ENCODE peak calls at places on chromosomes 7 and 10, in four cellular contexts. F is GM12865, R is uterus, U is psoas muscle. D is an unnamed sample.

GRCh38 chr7:12436896-12437535 is 33.4 kb upstream of the VWDE start:
- DNase-seq in R (no peak), F (peak), U (no peak), D (no peak)

GRCh38 chr7:21169667-21170605 is 257.9 kb upstream of the SP4 start:
- DNase-seq in R (no peak), F (no peak), U (no peak), D (no peak)

GRCh38 chr7:52647046-52647445 is 388.4 kb upstream of the POM121L12 start:
- DNase-seq in F (no peak), U (no peak), R (no peak), D (no peak)

GRCh38 chr7:156950381-156950858 is 908 bp downstream of the NOM1 start:
- DNase-seq in R (no peak), U (no peak), F (no peak), D (no peak)

GRCh38 chr7:1691601-1692499 is 21.8 kb downstream of the ELFN1 start:
- DNase-seq in U (no peak), R (peak), F (no peak), D (peak)

GRCh38 chr10:33333260-33334169 is 952 bp downstream of the NRP1 start:
- DNase-seq in U (no peak), R (no peak), F (peak), D (no peak)

GRCh38 chr7:92448185-92448747 is 984 bp downstream of the GATAD1 start:
- DNase-seq in F (peak), U (peak), R (peak), D (no peak)

GRCh38 chr7:45920543-45921380 is at the start of gene IGFBP3:
- DNase-seq in F (peak), R (peak), U (peak), D (peak)

GRCh38 chr10:101566333-101567164 is 21.5 kb downstream of the POLL start:
- DNase-seq in U (peak), F (peak), R (no peak), D (no peak)

GRCh38 chr7:132518102-132518838 is 58.0 kb downstream of the PLXNA4 start:
- DNase-seq in U (no peak), F (peak), R (no peak), D (no peak)

GRCh38 chr10:61346946-61347345 is 106.2 kb downstream of the TMEM26 start:
- DNase-seq in U (no peak), F (no peak), R (no peak), D (no peak)

GRCh38 chr7:131608112-131608498 is 51.7 kb upstream of the PODXL start:
- DNase-seq in R (no peak), U (no peak), F (no peak), D (no peak)

GRCh38 chr10:15521507-15521906 is 150.4 kb upstream of the FAM171A1 start:
- DNase-seq in R (no peak), F (no peak), U (no peak), D (no peak)

GRCh38 chr10:17961551-17962422 is 10.1 kb downstream of the SLC39A12 start:
- DNase-seq in F (no peak), U (no peak), R (no peak), D (peak)

GRCh38 chr10:80522756-80523363 is 14.8 kb upstream of the SH2D4B start:
- DNase-seq in U (no peak), F (peak), R (no peak), D (no peak)

GRCh38 chr10:974785-975074 is 13.5 kb upstream of the GTPBP4 start:
- DNase-seq in R (no peak), F (no peak), U (no peak), D (no peak)

GRCh38 chr10:69866688-69867461 is 65.2 kb downstream of the COL13A1 start:
- DNase-seq in R (peak), U (no peak), F (no peak), D (no peak)

GRCh38 chr7:129168219-129168991 is 20.0 kb upstream of the SMO start:
- DNase-seq in R (no peak), U (no peak), F (no peak), D (no peak)

GRCh38 chr10:49187950-49188761 is at the start of gene TMEM273:
- DNase-seq in R (peak), F (peak), U (peak), D (peak)

GRCh38 chr10:101397140-101397539 is 43.2 kb downstream of the BTRC start:
- DNase-seq in F (peak), R (peak), U (no peak), D (peak)

GRCh38 chr7:151008511-151009323 is 15.6 kb downstream of the ATG9B start:
- DNase-seq in U (peak), R (peak), F (peak), D (no peak)

GRCh38 chr7:126026421-126027088 is 1096.9 kb upstream of the POT1 start:
- DNase-seq in R (no peak), F (no peak), U (no peak), D (peak)

GRCh38 chr7:151372612-151373265 is 31.1 kb downstream of the NUB1 start:
- DNase-seq in R (no peak), U (no peak), F (no peak), D (no peak)

GRCh38 chr7:1400351-1400750 is 58.9 kb downstream of the MICALL2 start:
- DNase-seq in R (no peak), U (no peak), F (no peak), D (no peak)

GRCh38 chr10:22821501-22821900 is 106.4 kb upstream of the ARMC3 start:
- DNase-seq in U (no peak), F (no peak), R (no peak), D (peak)

GRCh38 chr7:102287465-102288146 is 938 bp downstream of the SH2B2 start:
- DNase-seq in U (no peak), F (peak), R (peak), D (no peak)

GRCh38 chr7:7272294-7272693 is 90.0 kb downstream of the C1GALT1 start:
- DNase-seq in U (no peak), F (no peak), R (no peak), D (no peak)

GRCh38 chr7:47538846-47539311 is 43.0 kb downstream of the TNS3 start:
- DNase-seq in R (no peak), F (no peak), U (no peak), D (no peak)

GRCh38 chr10:120735773-120736371 is 115.3 kb upstream of the WDR11 start:
- DNase-seq in R (no peak), F (peak), U (no peak), D (peak)

GRCh38 chr7:151415375-151416112 is 5.7 kb upstream of the WDR86 start:
- DNase-seq in U (no peak), R (no peak), F (no peak), D (no peak)

GRCh38 chr10:88707429-88708110 is 1.5 kb downstream of the LIPK start:
- DNase-seq in F (no peak), U (no peak), R (no peak), D (peak)

GRCh38 chr10:88702848-88703597 is 3.0 kb upstream of the LIPK start:
- DNase-seq in F (no peak), U (no peak), R (no peak), D (no peak)

GRCh38 chr10:88705951-88706350 is at the start of gene LIPK:
- DNase-seq in F (no peak), R (no peak), U (no peak), D (no peak)
- TF ChIP-seq CTCF in F (no peak), R (no peak), U (no peak), D (no peak)

GRCh38 chr10:5073659-5074058 is 20.6 kb upstream of the AKR1C3 start:
- DNase-seq in R (no peak), U (no peak), F (no peak), D (no peak)

GRCh38 chr10:5076615-5077014 is 17.6 kb upstream of the AKR1C3 start:
- DNase-seq in U (no peak), R (no peak), F (no peak), D (peak)

GRCh38 chr10:5068274-5069017 is 25.8 kb upstream of the AKR1C3 start:
- DNase-seq in R (no peak), U (no peak), F (no peak), D (no peak)

GRCh38 chr10:5070648-5071410 is 23.4 kb upstream of the AKR1C3 start:
- DNase-seq in U (no peak), F (no peak), R (no peak), D (no peak)

GRCh38 chr10:5071411-5072198 is 22.6 kb upstream of the AKR1C3 start:
- DNase-seq in U (peak), R (peak), F (no peak), D (peak)
- H3K4me3 ChIP-seq in U (peak), R (no peak), F (no peak), D (no peak)

DNA sequence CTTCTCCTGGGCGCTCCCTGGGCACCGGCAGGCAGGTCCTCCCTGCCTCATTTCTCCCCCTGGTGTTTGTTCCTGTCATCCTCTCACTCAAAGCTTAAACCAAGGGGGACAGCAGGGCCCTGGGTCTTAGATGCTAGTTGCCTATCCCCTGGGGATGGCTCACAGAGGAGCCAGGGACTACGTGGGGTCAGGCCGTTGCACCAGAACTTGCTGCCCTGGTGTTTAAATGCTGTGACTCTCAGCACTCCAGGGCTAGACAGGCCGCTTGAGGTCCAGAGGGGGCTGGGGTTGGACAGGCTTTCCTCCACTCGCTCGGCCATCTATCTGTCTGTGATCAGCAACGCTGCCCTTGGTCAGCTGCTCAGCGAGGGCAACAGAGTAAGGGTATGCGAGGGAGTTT is 340.3 kb downstream of the CXCL12 start:
- DNase-seq in U (no peak), F (no peak), R (no peak), D (no peak)
- TF ChIP-seq CTCF in U (no peak), F (no peak), R (no peak), D (no peak)

DNA sequence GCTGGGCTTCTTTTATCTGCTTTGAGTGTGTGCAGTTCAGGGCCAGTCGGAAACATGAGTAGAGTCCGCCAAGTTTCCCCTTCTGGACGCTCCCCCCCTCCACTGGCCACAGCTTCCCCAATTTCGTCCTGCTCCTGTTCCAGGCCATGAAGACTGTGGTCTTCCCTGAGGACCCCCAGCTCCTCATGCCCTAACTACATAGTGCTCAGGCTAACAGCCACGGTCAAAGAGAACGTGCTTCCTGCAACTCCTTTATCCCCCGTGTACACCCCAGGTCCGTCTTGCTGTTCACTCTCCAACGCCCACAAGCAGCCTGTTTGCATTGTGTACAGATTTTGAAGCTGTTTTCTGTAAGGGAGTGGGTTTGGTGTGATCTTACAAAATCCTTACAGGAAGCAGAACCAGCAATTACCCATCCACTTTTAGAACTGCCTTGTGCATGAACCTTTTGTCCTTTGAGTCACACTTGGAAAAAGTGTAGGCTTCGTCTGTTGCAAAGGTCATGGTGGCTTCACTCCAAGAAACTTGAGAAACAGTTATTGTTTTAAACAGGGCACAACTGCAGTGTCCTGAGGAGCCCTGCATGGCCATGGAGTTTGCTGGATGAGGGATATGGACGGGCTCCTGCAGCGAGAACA is 77.0 kb upstream of the FAM20C start:
- DNase-seq in R (no peak), F (no peak), U (no peak), D (no peak)
- H3K4me3 ChIP-seq in R (no peak), F (no peak), U (no peak), D (no peak)

GRCh38 chr7:143913945-143914615 is 12.1 kb upstream of the TCAF1 start:
- DNase-seq in R (no peak), F (no peak), U (no peak), D (no peak)

GRCh38 chr7:143909863-143910262 is 7.9 kb upstream of the TCAF1 start:
- DNase-seq in R (no peak), U (no peak), F (no peak), D (no peak)

GRCh38 chr7:143910473-143911248 is 8.7 kb upstream of the TCAF1 start:
- DNase-seq in R (no peak), F (no peak), U (no peak), D (no peak)

DNA sequence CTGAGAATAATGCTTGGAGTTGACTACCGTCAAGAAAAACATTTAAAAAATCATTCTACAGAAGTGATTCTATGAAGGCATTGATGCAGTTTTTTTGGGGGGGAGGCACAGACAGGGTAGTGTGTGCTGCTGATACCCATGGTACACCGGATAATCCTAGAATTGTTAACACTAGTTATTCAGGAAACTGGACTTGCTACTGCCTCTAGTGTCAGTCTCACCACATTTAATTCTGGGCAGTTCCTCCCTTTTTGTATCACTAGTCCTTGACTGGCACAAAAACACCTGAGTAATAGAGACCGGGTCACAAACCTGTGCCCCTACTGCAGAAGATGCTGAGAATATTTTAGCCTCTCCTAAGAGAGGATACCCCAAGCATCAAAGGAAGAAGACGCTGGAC is 13.0 kb upstream of the TCAF1 start:
- DNase-seq in F (no peak), U (no peak), R (no peak), D (no peak)
- TF ChIP-seq CTCF in F (no peak), U (no peak), R (no peak), D (no peak)

GRCh38 chr10:130040351-130040750 is 70.3 kb downstream of the C10orf143 start:
- DNase-seq in F (no peak), R (peak), U (no peak), D (no peak)
- H3K4me3 ChIP-seq in F (no peak), R (no peak), U (no peak), D (no peak)

GRCh38 chr7:69761290-69761922 is 163.1 kb downstream of the AUTS2 start:
- DNase-seq in R (no peak), U (no peak), F (no peak), D (no peak)
- TF ChIP-seq CTCF in R (no peak), U (no peak), F (no peak), D (no peak)